ENCODE peak calls at places on chromosomes 6 and 20, in four cellular contexts. M is retinal pigment epithelial cell, Q is progenitor cell of endocrine pancreas, B is cardiac fibroblast. W is an unnamed sample.

GRCh38 chr6:75363304-75363703 is 78.7 kb upstream of the TMEM30A start:
- DNase-seq in M (no peak), Q (no peak), B (no peak), W (no peak)

GRCh38 chr6:111843347-111844147 is 29.7 kb downstream of the FYN start:
- DNase-seq in B (no peak), M (no peak), Q (no peak), W (no peak)

GRCh38 chr6:26330835-26331808 is 33.9 kb upstream of the BTN3A2 start:
- DNase-seq in B (peak), M (no peak), Q (no peak), W (no peak)

GRCh38 chr6:161435426-161436065 is 161.7 kb upstream of the AGPAT4 start:
- DNase-seq in M (no peak), Q (no peak), B (peak), W (no peak)

GRCh38 chr6:136012948-136013347 is 161.4 kb downstream of the PDE7B start:
- DNase-seq in Q (no peak), B (peak), M (no peak), W (no peak)

GRCh38 chr6:103874575-103874974 is 985.1 kb downstream of the HACE1 start:
- DNase-seq in M (no peak), B (no peak), Q (no peak), W (no peak)

GRCh38 chr6:167245586-167245985 is 45.5 kb upstream of the UNC93A start:
- DNase-seq in Q (no peak), M (no peak), B (no peak), W (no peak)

GRCh38 chr6:54366647-54367327 is 58.5 kb downstream of the TINAG start:
- DNase-seq in Q (no peak), M (no peak), B (peak), W (no peak)

GRCh38 chr6:110514818-110515217 is 38.4 kb upstream of the SLC22A16 start:
- DNase-seq in B (no peak), Q (no peak), M (no peak), W (no peak)

GRCh38 chr6:130382872-130383490 is 17.2 kb downstream of the TMEM200A start:
- DNase-seq in Q (no peak), M (no peak), B (no peak), W (no peak)

GRCh38 chr20:50559149-50559548 is 49.0 kb downstream of the PTPN1 start:
- DNase-seq in M (no peak), B (peak), Q (no peak), W (no peak)

GRCh38 chr20:59004493-59004762 is 2.6 kb downstream of the CTSZ start:
- DNase-seq in M (no peak), Q (no peak), B (no peak), W (no peak)

GRCh38 chr6:52749546-52750152 is 13.6 kb downstream of the GSTA2 start:
- DNase-seq in B (no peak), Q (no peak), M (no peak), W (no peak)

GRCh38 chr6:3259491-3259958 is 778 bp downstream of the PSMG4 start:
- DNase-seq in B (peak), Q (no peak), M (no peak), W (no peak)

GRCh38 chr6:116100419-116101297 is at the start of gene NT5DC1:
- DNase-seq in M (peak), B (peak), Q (peak), W (peak)
- TF ChIP-seq CTCF in M (peak), B (peak), Q (peak), W (peak)

GRCh38 chr20:63774348-63774735 is 34.8 kb downstream of the SLC2A4RG start:
- DNase-seq in Q (no peak), B (no peak), M (no peak), W (no peak)

GRCh38 chr20:63773571-63774347 is 34.2 kb downstream of the SLC2A4RG start:
- DNase-seq in B (no peak), M (no peak), Q (no peak), W (no peak)

GRCh38 chr20:63772781-63773520 is 33.4 kb downstream of the SLC2A4RG start:
- DNase-seq in B (no peak), M (no peak), Q (no peak), W (no peak)

GRCh38 chr20:63777614-63778013 is 38.0 kb downstream of the SLC2A4RG start:
- DNase-seq in B (no peak), M (no peak), Q (no peak), W (no peak)

DNA sequence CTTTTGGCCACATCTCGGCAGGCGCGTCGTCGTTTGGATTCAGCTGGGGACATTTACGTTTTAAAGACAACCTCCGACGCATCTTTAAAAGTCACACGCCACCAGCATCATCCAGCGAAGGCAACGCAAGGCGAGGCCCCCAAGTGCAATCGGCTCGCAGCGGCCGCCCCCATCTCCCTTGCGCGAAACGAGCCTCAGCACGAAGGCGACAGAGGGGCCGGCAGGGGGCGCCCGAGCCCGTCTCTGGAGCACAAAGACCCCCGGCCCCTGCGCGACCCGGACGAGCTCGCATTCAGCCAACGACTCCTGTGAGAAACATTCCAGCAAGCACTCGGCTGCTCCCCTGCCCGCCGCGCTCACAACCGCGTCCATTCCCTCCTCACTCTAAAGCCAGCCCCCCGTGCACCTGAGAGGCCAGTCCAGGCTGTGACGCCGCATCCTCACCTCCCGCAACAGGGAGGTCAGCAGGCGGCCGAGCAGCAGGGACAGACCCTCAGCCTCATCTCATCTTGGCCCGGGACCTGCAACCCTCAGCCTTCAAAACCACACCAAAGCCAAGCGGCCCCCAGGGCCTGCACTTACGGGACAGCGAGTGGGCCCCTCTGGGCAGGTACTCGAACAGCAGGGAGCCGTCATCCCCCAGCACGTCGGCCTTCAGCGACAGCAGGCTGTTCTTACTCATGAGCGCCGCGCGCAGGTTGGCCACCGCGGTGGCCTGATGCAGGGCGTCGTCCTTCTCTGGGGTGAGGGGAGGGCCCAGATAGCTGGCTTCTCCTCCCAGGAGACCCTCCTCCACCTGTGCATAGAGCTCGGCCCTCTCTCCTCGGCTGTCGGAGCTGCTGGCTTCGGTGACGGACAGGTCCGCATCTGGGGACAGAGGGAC is 35.8 kb downstream of the SLC2A4RG start:
- DNase-seq in M (no peak), Q (peak), B (peak), W (peak)
- TF ChIP-seq CTCF in M (peak), Q (peak), B (peak), W (peak)

DNA sequence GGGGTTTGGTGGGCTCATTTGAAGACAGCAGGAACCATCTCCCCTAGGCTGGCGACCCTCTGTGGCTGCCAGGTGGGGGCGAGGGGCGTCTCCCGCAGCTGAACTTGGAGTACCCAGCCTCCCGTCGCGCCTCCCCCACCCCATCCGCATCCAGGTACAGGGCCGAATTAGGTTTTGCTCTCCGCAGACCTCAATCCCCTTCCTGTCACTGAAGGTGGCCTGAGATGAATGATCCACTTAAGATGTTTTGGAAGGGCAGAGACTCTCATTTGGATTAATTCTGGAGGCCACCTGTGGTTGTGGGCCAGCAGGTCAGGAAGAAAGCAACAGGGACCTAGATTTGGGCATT is 493 bp downstream of the CD83 start:
- DNase-seq in M (no peak), B (no peak), Q (no peak), W (no peak)
- TF ChIP-seq CTCF in M (no peak), B (no peak), Q (no peak), W (no peak)

GRCh38 chr6:98039876-98040605 is 757.0 kb upstream of the MMS22L start:
- DNase-seq in Q (no peak), M (peak), B (peak), W (no peak)
- TF ChIP-seq CTCF in Q (peak), M (peak), B (no peak), W (peak)

GRCh38 chr6:51618563-51618962 is 468.9 kb downstream of the PKHD1 start:
- DNase-seq in B (no peak), M (no peak), Q (no peak), W (no peak)
- TF ChIP-seq CTCF in B (peak), M (peak), Q (peak), W (peak)

DNA sequence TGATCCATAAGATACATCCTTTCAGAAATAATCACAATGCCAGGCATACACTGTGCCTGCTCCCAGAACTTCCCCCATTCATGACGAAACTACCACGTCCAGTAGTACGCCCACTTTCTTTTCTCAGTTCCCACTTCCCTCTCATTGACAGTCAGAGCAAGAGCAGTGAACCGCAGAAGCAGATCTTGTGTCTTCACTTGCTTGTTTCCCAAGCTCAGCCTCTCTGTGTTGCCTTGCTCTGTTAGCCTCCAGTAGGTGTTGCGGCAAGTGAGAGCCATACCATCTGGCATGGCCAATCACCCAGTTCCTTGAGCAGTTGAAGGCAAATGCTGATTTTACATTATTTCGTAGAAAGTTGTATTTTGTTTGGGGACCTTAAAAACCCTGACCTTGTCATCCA is 11.7 kb downstream of the UST start:
- DNase-seq in M (no peak), B (peak), Q (no peak), W (no peak)
- TF ChIP-seq CTCF in M (no peak), B (no peak), Q (no peak), W (no peak)

W was measured in type B pancreatic cell.